ENCODE peak calls at places on chromosomes 12 and 14, in four cellular contexts. T is hepatocyte, L is GM23338, U is psoas muscle. Z is an unnamed sample. For H3K27me3, the result is how much of the 10 kb centered on the place peaks cover.

GRCh38 chr14:36001936-36002335 is 174.6 kb downstream of the PTCSC3 start:
- DNase-seq in U (no peak), T (no peak), L (no peak), Z (no peak)

GRCh38 chr14:20632831-20633771 is 8.4 kb downstream of the OR6S1 start:
- DNase-seq in U (no peak), T (peak), L (peak), Z (peak)

GRCh38 chr12:123938679-123939480 is 33.8 kb downstream of the CCDC92 start:
- DNase-seq in U (no peak), T (no peak), L (peak), Z (no peak)

GRCh38 chr14:35687335-35687939 is 121.7 kb downstream of the RALGAPA1 start:
- DNase-seq in U (no peak), T (peak), L (peak), Z (no peak)

GRCh38 chr14:101082036-101082435 is 178.5 kb upstream of the RTL1 start:
- DNase-seq in T (no peak), U (no peak), L (no peak), Z (no peak)

GRCh38 chr12:102479099-102479887 is 1.1 kb downstream of the IGF1 start:
- DNase-seq in L (peak), T (peak), U (no peak), Z (no peak)

GRCh38 chr14:85824526-85824925 is 294.6 kb downstream of the FLRT2 start:
- DNase-seq in U (no peak), L (no peak), T (no peak), Z (no peak)

GRCh38 chr12:27193854-27194544 is 50.1 kb upstream of the STK38L start:
- DNase-seq in T (peak), U (no peak), L (no peak), Z (no peak)

GRCh38 chr14:98907271-98907670 is 364.7 kb downstream of the BCL11B start:
- DNase-seq in L (no peak), T (no peak), U (no peak), Z (no peak)

GRCh38 chr12:40801861-40802260 is 109.6 kb downstream of the CNTN1 start:
- DNase-seq in L (no peak), T (no peak), U (no peak), Z (no peak)

GRCh38 chr14:86521032-86521730 is 991.2 kb downstream of the FLRT2 start:
- DNase-seq in L (no peak), T (no peak), U (no peak), Z (no peak)

DNA sequence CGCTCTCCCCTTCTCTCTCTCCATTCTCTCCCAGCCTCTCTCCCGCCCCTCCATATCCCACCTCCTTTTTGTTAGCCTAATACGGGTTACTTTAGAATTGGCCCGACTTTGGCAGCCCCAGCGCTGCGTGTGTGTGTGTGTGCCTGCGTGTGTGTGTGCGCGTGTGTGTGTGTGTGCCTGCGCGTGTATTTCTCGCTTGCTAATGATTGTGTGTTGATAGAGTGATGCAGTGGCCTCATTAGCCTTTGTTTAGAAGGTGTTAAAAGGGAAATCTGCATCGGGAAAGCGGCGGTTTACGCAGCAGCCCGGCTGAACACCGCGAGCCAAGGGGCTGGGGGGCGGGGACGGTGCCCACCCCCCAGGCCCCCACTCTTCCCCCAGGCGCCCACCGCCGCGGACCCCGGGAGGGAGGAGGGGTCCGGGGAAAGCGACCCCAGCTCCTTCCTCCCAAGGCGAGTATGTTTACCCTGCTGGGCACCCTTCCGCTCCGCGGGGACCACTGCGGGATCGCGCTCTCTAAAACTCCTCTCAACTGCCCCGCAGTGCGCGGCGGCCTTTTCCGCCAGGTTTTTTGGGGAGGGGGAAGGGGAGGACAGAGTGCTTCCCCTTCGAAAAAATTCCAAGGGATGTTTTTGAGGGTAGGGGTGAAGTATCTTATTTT is 6.8 kb upstream of the LHX5 start:
- DNase-seq in L (peak), T (no peak), U (no peak), Z (no peak)
- H3K27me3 ChIP-seq in L (half or more), T (half or more), U (half or more), Z (half or more)

GRCh38 chr12:113051759-113052158 is 4.8 kb upstream of the DTX1 start:
- DNase-seq in L (no peak), U (no peak), T (no peak), Z (no peak)
- H3K27me3 ChIP-seq in L (under half), U (under half), T (half or more), Z (under half)

GRCh38 chr14:69183735-69184134 is 7.6 kb upstream of the EXD2 start:
- DNase-seq in T (no peak), U (no peak), L (peak), Z (no peak)

DNA sequence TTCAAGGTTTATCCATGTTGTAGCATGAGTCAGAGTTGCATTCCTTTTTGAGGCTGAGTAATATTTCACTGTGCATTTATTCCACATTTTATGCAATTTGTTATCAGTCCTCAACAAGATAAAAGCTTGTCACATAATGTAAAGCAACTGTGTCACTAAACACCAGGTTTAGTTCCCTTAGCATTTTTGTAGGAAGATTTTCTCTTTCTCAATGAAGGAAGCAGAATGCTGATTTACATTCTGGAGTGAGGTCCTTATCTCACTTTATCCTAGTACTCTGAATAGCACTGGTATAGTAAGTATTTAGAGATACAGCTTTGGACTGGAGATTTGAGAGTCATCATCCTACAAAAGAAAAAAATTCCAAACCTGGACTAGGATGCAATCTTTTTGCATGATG is 9.8 kb upstream of the EXD2 start:
- DNase-seq in U (no peak), L (no peak), T (no peak), Z (no peak)
- H3K27me3 ChIP-seq in U (under half), L (under half), T (under half), Z (under half)

GRCh38 chr14:83575301-83575700 is 1954.6 kb upstream of the FLRT2 start:
- DNase-seq in U (no peak), L (no peak), T (no peak), Z (no peak)
- H3K27me3 ChIP-seq in U (under half), L (under half), T (under half), Z (under half)

GRCh38 chr14:62118461-62118860 is 356.2 kb downstream of the SNAPC1 start:
- DNase-seq in L (no peak), U (no peak), T (no peak), Z (no peak)

GRCh38 chr14:62117718-62118164 is 355.5 kb downstream of the SNAPC1 start:
- DNase-seq in L (no peak), U (no peak), T (no peak), Z (no peak)

GRCh38 chr14:62117010-62117717 is 354.9 kb downstream of the SNAPC1 start:
- DNase-seq in T (peak), L (peak), U (peak), Z (peak)

GRCh38 chr14:62123959-62124358 is 361.7 kb downstream of the SNAPC1 start:
- DNase-seq in L (no peak), T (no peak), U (no peak), Z (no peak)

DNA sequence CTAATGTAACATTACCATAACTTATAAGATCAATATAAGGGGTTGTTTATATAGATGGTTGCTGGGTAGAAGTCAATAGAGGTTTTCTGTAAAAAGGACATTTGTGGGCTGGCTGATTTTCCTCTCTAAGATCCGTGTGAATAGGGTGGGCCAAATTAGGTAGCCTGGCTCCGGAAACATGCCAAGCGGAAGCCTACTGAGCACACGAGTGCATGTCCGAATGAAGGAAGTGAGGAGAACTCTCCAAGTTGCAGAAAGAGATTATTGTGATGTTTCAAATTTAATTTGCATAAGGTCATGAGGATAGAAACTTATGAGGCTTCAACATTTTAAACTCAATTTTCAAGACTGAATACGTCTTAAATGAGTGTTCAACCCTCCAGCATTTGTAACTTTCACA is 356.7 kb downstream of the SNAPC1 start:
- DNase-seq in T (no peak), U (no peak), L (no peak), Z (no peak)
- H3K27me3 ChIP-seq in T (half or more), U (half or more), L (half or more), Z (half or more)

GRCh38 chr12:57623385-57623784 is 9.6 kb downstream of the B4GALNT1 start:
- DNase-seq in U (no peak), T (no peak), L (no peak), Z (no peak)

GRCh38 chr12:57620245-57620935 is 9.2 kb downstream of the ARHGEF25 start:
- DNase-seq in T (no peak), L (no peak), U (no peak), Z (no peak)

GRCh38 chr12:57620936-57621496 is 9.8 kb downstream of the ARHGEF25 start:
- DNase-seq in T (no peak), L (peak), U (peak), Z (no peak)

GRCh38 chr12:57622293-57623245 is 10.4 kb downstream of the B4GALNT1 start:
- DNase-seq in U (no peak), L (no peak), T (no peak), Z (no peak)

GRCh38 chr12:57621497-57622292 is 10.5 kb downstream of the ARHGEF25 start:
- DNase-seq in L (peak), T (peak), U (peak), Z (peak)
- H3K27me3 ChIP-seq in L (half or more), T (half or more), U (half or more), Z (half or more)

GRCh38 chr12:111038075-111038474 is 117.7 kb upstream of the MYL2 start:
- DNase-seq in T (no peak), U (no peak), L (no peak), Z (no peak)

GRCh38 chr12:111040690-111041089 is 120.3 kb upstream of the MYL2 start:
- DNase-seq in T (no peak), L (no peak), U (no peak), Z (no peak)

GRCh38 chr12:111037047-111037446 is 116.7 kb upstream of the MYL2 start:
- DNase-seq in U (no peak), L (no peak), T (no peak), Z (no peak)

GRCh38 chr12:111041091-111041490 is 120.7 kb upstream of the MYL2 start:
- DNase-seq in T (no peak), U (no peak), L (no peak), Z (no peak)

GRCh38 chr12:111038941-111039340 is 118.6 kb upstream of the MYL2 start:
- DNase-seq in U (no peak), L (no peak), T (no peak), Z (no peak)
- H3K27me3 ChIP-seq in U (under half), L (under half), T (half or more), Z (under half)

Z was measured in CD4-positive, alpha-beta T cell.